ENCODE peak calls at places on chromosomes 4 and X, in nine cellular contexts. A is GM13976; S is activated naive CD8-positive, alpha-beta T cell treated with anti-CD3 and anti-CD28 coated beads for 36 hours; H is Caki2; Y is left colon; R is choroid plexus epithelial cell; K is testis; V is activated CD8-positive, alpha-beta T cell treated with anti-CD3 and anti-CD28 coated beads, Interleukin-2, amount 10 ng/mL, durations not matched to agents 7 days and 5 days; O is NCI-H748 treated with DMSO at 0.1 percent for 48 hours. P is an unnamed sample.
A peak's percentile ranks its signal among the peaks of the same experiment; 100 is the strongest.

GRCh38 chr4:24105183-24106039 is 215.6 kb upstream of the PPARGC1A start:
- DNase-seq in Y (no peak), R (peak; percentile 96), V (no peak), A (no peak), S (no peak), K (no peak), H (no peak), O (no peak), P (no peak)

GRCh38 chrX:70452143-70452733 is 7.6 kb downstream of the DLG3 start:
- DNase-seq in K (peak; percentile 53), O (peak; percentile 17), A (peak; percentile 72), V (peak; percentile 71), R (peak; percentile 30), H (peak; percentile 46), Y (peak; percentile 53), S (peak; percentile 52), P (peak; percentile 41)

GRCh38 chrX:81202413-81202794 is 502 bp downstream of the SH3BGRL start:
- DNase-seq in K (no peak), Y (no peak), S (no peak), A (no peak), V (no peak), O (no peak), H (no peak), R (peak; percentile 17), P (peak; percentile 30)

GRCh38 chrX:149572743-149573142 is 14.5 kb downstream of the MAGEA9B start:
- DNase-seq in V (no peak), R (no peak), K (no peak), A (no peak), Y (no peak), S (no peak), H (no peak), O (no peak), P (no peak)

GRCh38 chr4:48967626-48968025 is 18.4 kb upstream of the CWH43 start:
- DNase-seq in R (peak; percentile 64), Y (no peak), K (no peak), S (no peak), A (no peak), H (no peak), O (no peak), V (no peak), P (no peak)

GRCh38 chr4:3201718-3202702 is 46.9 kb upstream of the MSANTD1 start:
- DNase-seq in H (no peak), K (peak; percentile 17), S (peak; percentile 67), A (peak; percentile 75), V (peak; percentile 93), R (peak; percentile 56), Y (no peak), O (no peak), P (no peak)

GRCh38 chr4:153432971-153433752 is 33.0 kb upstream of the TMEM131L start:
- DNase-seq in O (no peak), K (peak; percentile 32), A (peak; percentile 76), Y (peak; percentile 61), H (peak; percentile 26), V (peak; percentile 90), R (peak; percentile 95), S (peak; percentile 81), P (peak; percentile 40)

GRCh38 chr4:98260047-98260578 is 1.1 kb upstream of the RAP1GDS1 start:
- DNase-seq in R (peak; percentile 42), Y (peak; percentile 58), S (peak; percentile 36), O (peak; percentile 7), A (no peak), K (peak; percentile 68), H (no peak), V (peak; percentile 41), P (no peak)

GRCh38 chr4:176794151-176794550 is 1.4 kb upstream of the VEGFC start:
- DNase-seq in S (no peak), R (peak; percentile 87), A (no peak), V (no peak), O (no peak), H (peak; percentile 39), K (no peak), Y (no peak), P (no peak)

GRCh38 chrX:1581132-1581531 is 10.3 kb upstream of the AKAP17A start:
- DNase-seq in A (peak; percentile 60), S (peak; percentile 70), Y (no peak), H (no peak), V (peak; percentile 91), O (no peak), K (peak; percentile 83), R (peak; percentile 66), P (peak; percentile 12)

GRCh38 chr4:1204828-1205591 is 32.6 kb upstream of the SPON2 start:
- DNase-seq in V (no peak), H (no peak), A (no peak), S (no peak), K (peak; percentile 12), Y (peak; percentile 94), O (no peak), R (no peak), P (no peak)

GRCh38 chrX:108331126-108331909 is 106.9 kb downstream of the COL4A6 start:
- DNase-seq in H (no peak), S (no peak), R (no peak), A (no peak), Y (no peak), V (no peak), O (no peak), K (no peak), P (no peak)

GRCh38 chr4:2837904-2838496 is 5.6 kb upstream of the ADD1 start:
- DNase-seq in S (peak; percentile 65), A (no peak), H (no peak), R (peak; percentile 73), Y (no peak), K (peak; percentile 57), O (no peak), V (peak; percentile 87), P (peak; percentile 68)

GRCh38 chrX:132482632-132483031 is 6.2 kb downstream of the MBNL3 start:
- DNase-seq in R (no peak), Y (no peak), H (no peak), K (no peak), V (no peak), O (peak; percentile 65), S (no peak), A (no peak), P (no peak)

GRCh38 chr4:64584981-64585557 is 175.8 kb upstream of the TECRL start:
- DNase-seq in H (peak; percentile 1), S (peak; percentile 3), O (no peak), A (peak; percentile 25), R (peak; percentile 55), K (peak; percentile 50), V (peak; percentile 22), Y (no peak), P (peak; percentile 24)

P was measured in globus pallidus.